ENCODE peak calls at places on chromosomes 3 and 15, in eight cellular contexts. O is IMR-90, C is adrenal gland, U is tibial nerve, L is endothelial cell of umbilical vein, I is K562, R is right cardiac atrium, N is lung. B is an unnamed sample.

GRCh38 chr3:112926000-112926399 is 48.9 kb downstream of the CD200R1 start:
- DNase-seq in O (no peak), C (no peak), U (no peak), L (no peak), I (no peak), R (no peak), N (no peak), B (no peak)

GRCh38 chr3:12553921-12554391 is 2.9 kb upstream of the MKRN2 start:
- DNase-seq in O (no peak), C (no peak), U (no peak), L (peak), I (no peak), R (peak), N (peak), B (no peak)

GRCh38 chr3:172213168-172213567 is 173.8 kb downstream of the FNDC3B start:
- DNase-seq in O (peak), C (no peak), U (no peak), L (no peak), I (no peak), R (no peak), N (no peak), B (no peak)

GRCh38 chr3:134368751-134369105 is 5.5 kb downstream of the AMOTL2 start:
- DNase-seq in O (no peak), C (peak), U (no peak), L (no peak), I (no peak), R (no peak), N (no peak), B (no peak)

GRCh38 chr15:84834227-84834955 is 17.2 kb downstream of the ALPK3 start:
- DNase-seq in O (no peak), C (no peak), U (no peak), L (no peak), I (no peak), R (peak), N (no peak), B (no peak)

GRCh38 chr15:73375755-73376305 is 7.1 kb upstream of the HCN4 start:
- DNase-seq in O (no peak), C (peak), U (no peak), L (no peak), I (no peak), R (peak), N (no peak), B (no peak)

GRCh38 chr15:58749532-58750337 is at the start of gene ADAM10:
- DNase-seq in O (peak), C (peak), U (peak), L (peak), I (peak), R (peak), N (peak), B (peak)

GRCh38 chr3:71447803-71448202 is 135.7 kb downstream of the FOXP1 start:
- DNase-seq in O (peak), C (no peak), U (no peak), L (no peak), I (no peak), R (no peak), N (no peak), B (no peak)

GRCh38 chr15:75508741-75509532 is 57.4 kb upstream of the SIN3A start:
- DNase-seq in O (peak), C (no peak), U (no peak), L (peak), I (peak), R (no peak), N (no peak), B (peak)

GRCh38 chr3:82475306-82475705 is 713.9 kb upstream of the GBE1 start:
- DNase-seq in O (no peak), C (no peak), U (no peak), L (no peak), I (no peak), R (no peak), N (no peak), B (no peak)

GRCh38 chr3:147653309-147653923 is 244.3 kb downstream of the ZIC1 start:
- DNase-seq in O (no peak), C (no peak), U (no peak), L (no peak), I (no peak), R (no peak), N (no peak), B (no peak)

GRCh38 chr3:185537369-185537970 is 14.9 kb downstream of the LIPH start:
- DNase-seq in O (peak), C (no peak), U (peak), L (peak), I (peak), R (no peak), N (peak), B (no peak)

GRCh38 chr3:184333190-184333589 is 4.2 kb upstream of the FAM131A start:
- DNase-seq in O (no peak), C (no peak), U (no peak), L (no peak), I (no peak), R (no peak), N (no peak), B (no peak)

GRCh38 chr3:123935830-123936229 is 25.2 kb downstream of the CCDC14 start:
- DNase-seq in O (no peak), C (no peak), U (no peak), L (no peak), I (no peak), R (no peak), N (no peak), B (no peak)

GRCh38 chr15:90340345-90340744 is 11.7 kb upstream of the ZNF774 start:
- DNase-seq in O (no peak), C (no peak), U (no peak), L (no peak), I (peak), R (no peak), N (no peak), B (no peak)

GRCh38 chr3:113249111-113249510 is 37.8 kb downstream of the BOC start:
- DNase-seq in O (peak), C (peak), U (no peak), L (no peak), I (no peak), R (no peak), N (no peak), B (no peak)

GRCh38 chr3:4409415-4409814 is 57.7 kb downstream of the SUMF1 start:
- DNase-seq in O (no peak), C (no peak), U (no peak), L (no peak), I (peak), R (no peak), N (no peak), B (no peak)

GRCh38 chr15:39393575-39394335 is 187.1 kb upstream of the THBS1 start:
- DNase-seq in O (no peak), C (no peak), U (no peak), L (peak), I (no peak), R (no peak), N (no peak), B (no peak)

GRCh38 chr3:51967384-51968174 is at the start of gene PCBP4:
- DNase-seq in O (peak), C (peak), U (peak), L (peak), I (peak), R (peak), N (peak), B (no peak)

GRCh38 chr15:88655780-88656488 is 17.1 kb downstream of the ISG20 start:
- DNase-seq in O (no peak), C (no peak), U (no peak), L (no peak), I (no peak), R (no peak), N (peak), B (peak)

GRCh38 chr3:136667081-136667480 is 85.1 kb downstream of the STAG1 start:
- DNase-seq in O (peak), C (no peak), U (no peak), L (peak), I (no peak), R (no peak), N (no peak), B (no peak)

GRCh38 chr15:39592500-39592899 is 11.6 kb downstream of the THBS1 start:
- DNase-seq in O (peak), C (no peak), U (no peak), L (peak), I (no peak), R (no peak), N (no peak), B (no peak)

GRCh38 chr3:194298331-194299227 is 52.5 kb downstream of the CPN2 start:
- DNase-seq in O (no peak), C (no peak), U (no peak), L (no peak), I (no peak), R (peak), N (no peak), B (no peak)

GRCh38 chr3:129723558-129724324 is 117.3 kb upstream of the PLXND1 start:
- DNase-seq in O (peak), C (peak), U (peak), L (peak), I (no peak), R (no peak), N (peak), B (no peak)

GRCh38 chr3:195909645-195910498 is 1.5 kb upstream of the TNK2 start:
- DNase-seq in O (peak), C (peak), U (peak), L (peak), I (peak), R (peak), N (peak), B (peak)

GRCh38 chr3:142180761-142181362 is 31.5 kb upstream of the TFDP2 start:
- DNase-seq in O (peak), C (peak), U (no peak), L (peak), I (peak), R (no peak), N (no peak), B (no peak)

GRCh38 chr3:179272385-179272784 is 21.5 kb upstream of the KCNMB3 start:
- DNase-seq in O (peak), C (no peak), U (no peak), L (peak), I (no peak), R (no peak), N (no peak), B (no peak)

GRCh38 chr3:24829632-24830229 is 335.1 kb upstream of the THRB start:
- DNase-seq in O (no peak), C (no peak), U (no peak), L (peak), I (no peak), R (peak), N (peak), B (no peak)
- H3K4me3 ChIP-seq in O (no peak), C (no peak), U (peak), L (peak), I (no peak), R (peak), N (peak), B (no peak)

GRCh38 chr3:16910207-16910606 is 25.5 kb downstream of the PLCL2 start:
- DNase-seq in O (no peak), C (no peak), U (no peak), L (no peak), I (no peak), R (no peak), N (no peak), B (no peak)

GRCh38 chr3:16909802-16910201 is 25.0 kb downstream of the PLCL2 start:
- DNase-seq in O (no peak), C (no peak), U (no peak), L (no peak), I (no peak), R (no peak), N (no peak), B (no peak)

GRCh38 chr3:16908878-16909277 is 24.1 kb downstream of the PLCL2 start:
- DNase-seq in O (no peak), C (no peak), U (no peak), L (no peak), I (no peak), R (no peak), N (no peak), B (no peak)

GRCh38 chr3:16913264-16913580 is 28.5 kb downstream of the PLCL2 start:
- DNase-seq in O (no peak), C (no peak), U (no peak), L (no peak), I (no peak), R (no peak), N (no peak), B (no peak)

DNA sequence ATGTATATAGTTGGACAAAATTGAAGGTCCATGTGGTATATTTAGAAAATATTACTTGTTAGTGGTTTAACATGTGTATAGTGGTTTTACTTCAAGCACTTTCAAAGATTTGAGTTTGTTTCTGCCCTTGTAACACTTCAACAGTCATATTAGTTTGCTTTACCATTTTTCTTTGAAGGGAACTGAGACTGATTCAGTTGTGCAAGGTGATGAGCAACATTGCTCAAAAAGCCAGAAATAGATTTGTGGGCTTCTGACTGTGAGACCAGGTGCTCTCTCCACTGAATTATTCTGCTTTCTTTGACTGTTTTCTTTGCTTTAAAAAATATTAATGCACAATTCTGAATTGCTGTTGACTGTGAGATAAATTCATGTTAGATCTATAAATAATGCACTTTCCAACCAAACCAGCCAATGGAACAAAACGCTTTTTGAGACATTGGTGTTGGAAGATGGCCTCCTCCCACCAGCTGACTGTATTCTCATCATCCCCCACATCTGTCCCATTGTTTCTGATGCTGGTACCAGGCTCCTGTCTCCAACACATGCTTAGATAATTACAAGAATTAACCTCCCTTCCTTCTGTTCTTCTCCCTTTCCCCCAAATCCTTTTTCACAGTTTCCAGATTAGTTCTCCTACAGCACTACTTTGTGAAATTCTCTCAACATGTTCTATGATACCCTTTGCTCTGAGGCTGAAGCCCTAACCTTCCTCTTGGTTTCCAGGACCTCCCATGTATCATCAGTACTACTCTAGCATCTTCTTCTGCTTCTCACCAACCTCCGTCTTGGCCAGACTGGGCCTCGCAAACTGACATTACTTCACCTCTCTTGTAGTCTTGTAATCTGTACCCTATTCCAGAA is 27.9 kb downstream of the PLCL2 start:
- DNase-seq in O (no peak), C (no peak), U (no peak), L (no peak), I (no peak), R (no peak), N (no peak), B (no peak)
- H3K27ac ChIP-seq in O (no peak), C (no peak), U (no peak), L (no peak), I (no peak), R (no peak), N (no peak), B (no peak)

DNA sequence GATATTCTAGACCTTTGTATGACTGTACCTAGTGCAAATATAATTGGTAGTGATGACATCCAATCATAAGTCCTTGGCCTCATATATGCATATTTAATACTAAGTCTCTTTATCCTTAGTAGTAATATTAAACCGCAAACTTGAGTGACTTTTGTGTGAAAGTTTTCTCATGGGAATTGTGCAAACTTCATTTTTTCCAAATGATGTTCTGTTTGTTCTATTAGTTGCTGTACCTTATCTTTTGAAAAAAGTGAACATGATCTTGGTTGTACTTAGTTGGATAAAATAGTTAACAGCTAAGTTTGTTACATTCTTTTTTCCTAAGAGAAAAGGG is 43.2 kb downstream of the TMEM45A start:
- DNase-seq in O (no peak), C (no peak), U (no peak), L (no peak), I (no peak), R (no peak), N (no peak), B (no peak)
- H3K4me3 ChIP-seq in O (no peak), C (no peak), U (no peak), L (no peak), I (no peak), R (no peak), N (no peak), B (no peak)

DNA sequence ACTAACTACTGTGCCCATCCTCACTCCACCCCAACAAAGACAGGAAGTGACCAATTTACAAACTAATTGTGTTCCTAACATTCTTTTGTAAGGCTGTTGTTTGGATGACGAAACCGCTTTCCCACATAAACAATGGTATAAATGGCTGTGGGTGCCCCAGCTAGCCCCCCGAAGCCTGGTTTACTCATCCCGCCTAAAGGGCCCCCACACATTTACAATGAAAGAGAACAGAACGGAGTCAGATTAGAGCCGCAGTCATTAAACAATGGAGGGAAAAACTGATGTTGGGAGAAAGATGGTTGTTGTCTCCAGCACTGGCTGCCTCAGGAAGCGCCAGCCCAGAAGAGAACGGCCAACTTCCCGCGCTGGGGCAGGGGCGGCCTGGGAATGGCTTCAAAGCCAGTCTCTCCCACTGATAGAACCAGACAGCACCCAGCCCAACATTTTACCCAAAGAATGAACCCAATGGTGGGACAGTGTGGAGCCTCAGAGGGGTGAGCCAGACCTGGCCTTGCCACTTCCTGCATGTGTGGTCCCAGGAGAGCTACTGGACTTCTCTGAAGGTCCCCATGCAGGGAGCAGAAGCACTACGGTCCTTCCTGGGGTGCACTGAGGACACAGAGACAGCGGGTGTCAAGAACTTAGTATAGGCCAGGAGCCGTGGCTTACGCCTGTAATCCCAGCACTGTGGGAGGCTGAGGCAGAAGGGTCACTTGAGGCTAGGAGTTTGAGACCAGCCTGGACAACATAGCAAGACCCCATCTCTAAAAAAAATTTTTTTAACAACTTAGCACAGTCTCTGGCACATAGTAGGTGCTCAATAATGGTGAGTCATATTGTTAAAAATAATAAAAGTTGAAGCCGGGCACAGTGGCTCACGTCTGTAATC is 75.8 kb upstream of the GATA2 start:
- DNase-seq in O (no peak), C (no peak), U (no peak), L (peak), I (no peak), R (no peak), N (no peak), B (no peak)
- H3K27ac ChIP-seq in O (no peak), C (no peak), U (no peak), L (peak), I (no peak), R (no peak), N (peak), B (no peak)

B was measured in naive thymus-derived CD4-positive, alpha-beta T cell.